ENCODE peak calls at places on chromosome 6, in eight cellular contexts. D, U, Y, V, E, X, M and Q are unnamed samples.

GRCh38 chr6:128278876-128279275 is 241.5 kb downstream of the PTPRK start:
- DNase-seq in D (no peak), U (no peak), Y (peak; percentile 23), V (no peak), E (no peak), X (no peak), M (peak; percentile 56), Q (no peak)

GRCh38 chr6:77620290-77620882 is 32.5 kb upstream of the MEI4 start:
- DNase-seq in D (no peak), U (no peak), Y (peak; percentile 42), V (no peak), E (peak; percentile 48), X (peak; percentile 62), M (no peak), Q (no peak)

GRCh38 chr6:31008165-31008564 is 2.1 kb upstream of the MUC22 start:
- DNase-seq in D (peak; percentile 17), U (no peak), Y (no peak), V (no peak), E (no peak), X (peak; percentile 16), M (no peak), Q (no peak)

GRCh38 chr6:160040055-160040454 is 71.2 kb downstream of the IGF2R start:
- DNase-seq in D (no peak), U (no peak), Y (no peak), V (no peak), E (no peak), X (no peak), M (no peak), Q (no peak)

GRCh38 chr6:160929831-160930230 is 61.7 kb upstream of the MAP3K4 start:
- DNase-seq in D (no peak), U (no peak), Y (no peak), V (no peak), E (no peak), X (no peak), M (no peak), Q (no peak)

GRCh38 chr6:28789553-28790083 is 134.2 kb downstream of the TRIM27 start:
- DNase-seq in D (peak; percentile 77), U (no peak), Y (peak; percentile 12), V (no peak), E (peak; percentile 54), X (peak; percentile 80), M (peak; percentile 56), Q (no peak)

GRCh38 chr6:119614138-119614537 is 264.6 kb upstream of the MAN1A1 start:
- DNase-seq in D (peak; percentile 25), U (no peak), Y (no peak), V (no peak), E (no peak), X (no peak), M (no peak), Q (no peak)

GRCh38 chr6:33413601-33414120 is 2.8 kb downstream of the PHF1 start:
- DNase-seq in D (no peak), U (no peak), Y (no peak), V (no peak), E (no peak), X (no peak), M (no peak), Q (no peak)

GRCh38 chr6:34039943-34040342 is 105.9 kb downstream of the GRM4 start:
- DNase-seq in D (no peak), U (no peak), Y (no peak), V (no peak), E (no peak), X (no peak), M (no peak), Q (no peak)

GRCh38 chr6:167285077-167285770 is 5.9 kb upstream of the UNC93A start:
- DNase-seq in D (no peak), U (no peak), Y (no peak), V (no peak), E (no peak), X (no peak), M (no peak), Q (no peak)

GRCh38 chr6:70310063-70310694 is 7.3 kb upstream of the COL9A1 start:
- DNase-seq in D (peak; percentile 34), U (peak; percentile 25), Y (peak; percentile 46), V (no peak), E (peak; percentile 39), X (peak; percentile 51), M (peak; percentile 36), Q (no peak)

GRCh38 chr6:118618676-118619377 is 32.6 kb downstream of the CEP85L start:
- DNase-seq in D (peak; percentile 51), U (no peak), Y (peak; percentile 50), V (peak; percentile 76), E (peak; percentile 60), X (peak; percentile 58), M (peak; percentile 19), Q (peak; percentile 68)

GRCh38 chr6:168132531-168133184 is 53.6 kb upstream of the FRMD1 start:
- DNase-seq in D (peak; percentile 48), U (no peak), Y (no peak), V (peak; percentile 80), E (peak; percentile 88), X (peak; percentile 91), M (peak; percentile 82), Q (no peak)

GRCh38 chr6:144548525-144548924 is 263.4 kb downstream of the UTRN start:
- DNase-seq in D (no peak), U (no peak), Y (no peak), V (no peak), E (no peak), X (no peak), M (no peak), Q (no peak)

GRCh38 chr6:132868057-132868456 is 53.7 kb downstream of the RPS12 start:
- DNase-seq in D (no peak), U (no peak), Y (no peak), V (no peak), E (no peak), X (no peak), M (no peak), Q (no peak)

GRCh38 chr6:78611097-78611625 is 256.2 kb upstream of the IRAK1BP1 start:
- DNase-seq in D (no peak), U (no peak), Y (no peak), V (no peak), E (no peak), X (peak; percentile 18), M (no peak), Q (no peak)